ENCODE peak calls at places on chromosomes 6 and 20, in four cellular contexts. One of them, this sample, is unnamed.

GRCh38 chr6:75334266-75335040 is 49.9 kb upstream of the TMEM30A start:
- DNase-seq in hepatocyte: peak; percentile 29
- DNase-seq in esophagus muscularis mucosa: no peak
- DNase-seq in tibial artery: no peak
- DNase-seq in this sample: no peak

GRCh38 chr20:47297746-47298145 is 58.8 kb downstream of the ZMYND8 start:
- DNase-seq in hepatocyte: no peak
- DNase-seq in esophagus muscularis mucosa: no peak
- DNase-seq in tibial artery: no peak
- DNase-seq in this sample: no peak

GRCh38 chr6:156601821-156602301 is 175.3 kb upstream of the ARID1B start:
- DNase-seq in hepatocyte: no peak
- DNase-seq in esophagus muscularis mucosa: peak; percentile 68
- DNase-seq in tibial artery: no peak
- DNase-seq in this sample: no peak

GRCh38 chr20:47272893-47273590 is 83.5 kb downstream of the ZMYND8 start:
- DNase-seq in hepatocyte: peak; percentile 82
- DNase-seq in esophagus muscularis mucosa: no peak
- DNase-seq in tibial artery: peak; percentile 60
- DNase-seq in this sample: peak; percentile 90

GRCh38 chr20:36818831-36819230 is 45.3 kb upstream of the DSN1 start:
- DNase-seq in hepatocyte: no peak
- DNase-seq in esophagus muscularis mucosa: no peak
- DNase-seq in tibial artery: no peak
- DNase-seq in this sample: no peak

GRCh38 chr20:58073945-58074920 is 154.2 kb downstream of the ANKRD60 start:
- DNase-seq in hepatocyte: no peak
- DNase-seq in esophagus muscularis mucosa: peak; percentile 92
- DNase-seq in tibial artery: no peak
- DNase-seq in this sample: no peak

GRCh38 chr6:152401978-152402377 is 235.2 kb downstream of the SYNE1 start:
- DNase-seq in hepatocyte: no peak
- DNase-seq in esophagus muscularis mucosa: no peak
- DNase-seq in tibial artery: no peak
- DNase-seq in this sample: no peak

GRCh38 chr20:20737158-20737557 is 24.7 kb upstream of the RALGAPA2 start:
- DNase-seq in hepatocyte: no peak
- DNase-seq in esophagus muscularis mucosa: peak; percentile 75
- DNase-seq in tibial artery: no peak
- DNase-seq in this sample: no peak

GRCh38 chr20:60117040-60117439 is 158.8 kb downstream of the CDH26 start:
- DNase-seq in hepatocyte: no peak
- DNase-seq in esophagus muscularis mucosa: no peak
- DNase-seq in tibial artery: no peak
- DNase-seq in this sample: peak; percentile 32

GRCh38 chr6:52551483-52552277 is 25.2 kb downstream of the TRAM2 start:
- DNase-seq in hepatocyte: peak; percentile 60
- DNase-seq in esophagus muscularis mucosa: no peak
- DNase-seq in tibial artery: peak; percentile 89
- DNase-seq in this sample: peak; percentile 88

GRCh38 chr20:23039885-23040508 is 4.9 kb downstream of the SSTR4 start:
- DNase-seq in hepatocyte: peak; percentile 61
- DNase-seq in esophagus muscularis mucosa: no peak
- DNase-seq in tibial artery: no peak
- DNase-seq in this sample: no peak

GRCh38 chr6:26158581-26159416 is 71.6 kb downstream of the HFE start:
- DNase-seq in hepatocyte: peak; percentile 66
- DNase-seq in esophagus muscularis mucosa: no peak
- DNase-seq in tibial artery: peak; percentile 78
- DNase-seq in this sample: peak; percentile 37

GRCh38 chr20:52209154-52209571 is 17.6 kb upstream of the ZFP64 start:
- DNase-seq in hepatocyte: no peak
- DNase-seq in esophagus muscularis mucosa: peak; percentile 90
- DNase-seq in tibial artery: no peak
- DNase-seq in this sample: no peak

GRCh38 chr6:122663981-122664380 is 53.8 kb downstream of the PKIB start:
- DNase-seq in hepatocyte: no peak
- DNase-seq in esophagus muscularis mucosa: no peak
- DNase-seq in tibial artery: no peak
- DNase-seq in this sample: peak; percentile 48

GRCh38 chr20:59515013-59515905 is 89.1 kb upstream of the PHACTR3 start:
- DNase-seq in hepatocyte: peak; percentile 91
- DNase-seq in esophagus muscularis mucosa: peak; percentile 92
- DNase-seq in tibial artery: no peak
- DNase-seq in this sample: peak; percentile 90

GRCh38 chr6:128738112-128738511 is 144.8 kb upstream of the LAMA2 start:
- DNase-seq in hepatocyte: peak; percentile 49
- DNase-seq in esophagus muscularis mucosa: no peak
- DNase-seq in tibial artery: no peak
- DNase-seq in this sample: no peak

GRCh38 chr20:53146201-53146891 is 174.2 kb downstream of the TSHZ2 start:
- DNase-seq in hepatocyte: no peak
- DNase-seq in esophagus muscularis mucosa: no peak
- DNase-seq in tibial artery: no peak
- DNase-seq in this sample: no peak

GRCh38 chr6:320351-321157 is 28.3 kb downstream of the DUSP22 start:
- DNase-seq in hepatocyte: no peak
- DNase-seq in esophagus muscularis mucosa: no peak
- DNase-seq in tibial artery: no peak
- DNase-seq in this sample: no peak

GRCh38 chr20:31446084-31446819 is 5.8 kb downstream of the DEFB123 start:
- DNase-seq in hepatocyte: no peak
- DNase-seq in esophagus muscularis mucosa: no peak
- DNase-seq in tibial artery: no peak
- DNase-seq in this sample: no peak

GRCh38 chr6:78999737-79000136 is 78.3 kb downstream of the PHIP start:
- DNase-seq in hepatocyte: no peak
- DNase-seq in esophagus muscularis mucosa: no peak
- DNase-seq in tibial artery: no peak
- DNase-seq in this sample: no peak

GRCh38 chr6:14079433-14079832 is 38.1 kb upstream of the CD83 start:
- DNase-seq in hepatocyte: no peak
- DNase-seq in esophagus muscularis mucosa: no peak
- DNase-seq in tibial artery: no peak
- DNase-seq in this sample: peak; percentile 46

GRCh38 chr6:44076366-44077200 is 50.7 kb downstream of the MRPL14 start:
- DNase-seq in hepatocyte: peak; percentile 81
- DNase-seq in esophagus muscularis mucosa: no peak
- DNase-seq in tibial artery: peak; percentile 84
- DNase-seq in this sample: no peak

GRCh38 chr6:111987295-111987694 is 66.6 kb upstream of the CCN6 start:
- DNase-seq in hepatocyte: no peak
- DNase-seq in esophagus muscularis mucosa: no peak
- DNase-seq in tibial artery: no peak
- DNase-seq in this sample: no peak

GRCh38 chr6:75101896-75102680 is 103.8 kb downstream of the COL12A1 start:
- DNase-seq in hepatocyte: no peak
- DNase-seq in esophagus muscularis mucosa: no peak
- DNase-seq in tibial artery: no peak
- DNase-seq in this sample: no peak

GRCh38 chr20:24534282-24534681 is 64.9 kb downstream of the SYNDIG1 start:
- DNase-seq in hepatocyte: no peak
- DNase-seq in esophagus muscularis mucosa: no peak
- DNase-seq in tibial artery: no peak
- DNase-seq in this sample: no peak

GRCh38 chr20:20712004-20712473 is 405 bp downstream of the RALGAPA2 start:
- DNase-seq in hepatocyte: peak; percentile 57
- DNase-seq in esophagus muscularis mucosa: no peak
- DNase-seq in tibial artery: no peak
- DNase-seq in this sample: peak; percentile 20

GRCh38 chr6:52535711-52536423 is 41.0 kb downstream of the TRAM2 start:
- DNase-seq in hepatocyte: no peak
- DNase-seq in esophagus muscularis mucosa: no peak
- DNase-seq in tibial artery: no peak
- DNase-seq in this sample: no peak

GRCh38 chr6:51702851-51703250 is 384.6 kb downstream of the PKHD1 start:
- DNase-seq in hepatocyte: no peak
- DNase-seq in esophagus muscularis mucosa: no peak
- DNase-seq in tibial artery: no peak
- DNase-seq in this sample: no peak

GRCh38 chr6:38432479-38432878 is 207.2 kb downstream of the BTBD9 start:
- DNase-seq in hepatocyte: no peak
- DNase-seq in esophagus muscularis mucosa: no peak
- DNase-seq in tibial artery: no peak
- DNase-seq in this sample: no peak

GRCh38 chr6:34648808-34649207 is 47.8 kb downstream of the ILRUN start:
- DNase-seq in hepatocyte: no peak
- DNase-seq in esophagus muscularis mucosa: no peak
- DNase-seq in tibial artery: no peak
- DNase-seq in this sample: no peak

GRCh38 chr6:102154176-102154575 is 760.7 kb downstream of the GRIK2 start:
- DNase-seq in hepatocyte: no peak
- DNase-seq in esophagus muscularis mucosa: no peak
- DNase-seq in tibial artery: no peak
- DNase-seq in this sample: no peak

GRCh38 chr6:14661188-14661587 is 543.6 kb downstream of the CD83 start:
- DNase-seq in hepatocyte: peak; percentile 46
- DNase-seq in esophagus muscularis mucosa: no peak
- DNase-seq in tibial artery: no peak
- DNase-seq in this sample: no peak

GRCh38 chr6:147509900-147510299 is 1.4 kb downstream of the SAMD5 start:
- DNase-seq in hepatocyte: peak; percentile 70
- DNase-seq in esophagus muscularis mucosa: no peak
- DNase-seq in tibial artery: no peak
- DNase-seq in this sample: peak; percentile 35
- H3K27me3 ChIP-seq in hepatocyte: no peaks in the 10 kb centered on the region
- H3K27me3 ChIP-seq in esophagus muscularis mucosa: peaks cover 21% of the 10 kb centered on the region
- H3K27me3 ChIP-seq in tibial artery: no peaks in the 10 kb centered on the region
- H3K27me3 ChIP-seq in this sample: no peaks in the 10 kb centered on the region

GRCh38 chr6:109023348-109023925 is 71.2 kb downstream of the SESN1 start:
- DNase-seq in hepatocyte: no peak
- DNase-seq in esophagus muscularis mucosa: no peak
- DNase-seq in tibial artery: no peak
- DNase-seq in this sample: no peak
- H3K36me3 ChIP-seq in hepatocyte: no peaks in the 10 kb centered on the region
- H3K36me3 ChIP-seq in esophagus muscularis mucosa: no peaks in the 10 kb centered on the region
- H3K36me3 ChIP-seq in tibial artery: no peaks in the 10 kb centered on the region
- H3K36me3 ChIP-seq in this sample: no peaks in the 10 kb centered on the region

GRCh38 chr6:10535198-10535597 is 14.0 kb downstream of the GCNT2 start:
- DNase-seq in hepatocyte: no peak
- DNase-seq in esophagus muscularis mucosa: no peak
- DNase-seq in tibial artery: no peak
- DNase-seq in this sample: no peak
- H3K4me1 ChIP-seq in hepatocyte: no peaks in the 10 kb centered on the region
- H3K4me1 ChIP-seq in esophagus muscularis mucosa: peaks cover 20% of the 10 kb centered on the region
- H3K4me1 ChIP-seq in tibial artery: no peaks in the 10 kb centered on the region
- H3K4me1 ChIP-seq in this sample: no peaks in the 10 kb centered on the region

GRCh38 chr6:54689620-54690019 is 157.0 kb upstream of the FAM83B start:
- DNase-seq in hepatocyte: no peak
- DNase-seq in esophagus muscularis mucosa: no peak
- DNase-seq in tibial artery: no peak
- DNase-seq in this sample: no peak
- H3K27me3 ChIP-seq in hepatocyte: no peaks in the 10 kb centered on the region
- H3K27me3 ChIP-seq in esophagus muscularis mucosa: no peaks in the 10 kb centered on the region
- H3K27me3 ChIP-seq in tibial artery: no peaks in the 10 kb centered on the region
- H3K27me3 ChIP-seq in this sample: no peaks in the 10 kb centered on the region

DNA sequence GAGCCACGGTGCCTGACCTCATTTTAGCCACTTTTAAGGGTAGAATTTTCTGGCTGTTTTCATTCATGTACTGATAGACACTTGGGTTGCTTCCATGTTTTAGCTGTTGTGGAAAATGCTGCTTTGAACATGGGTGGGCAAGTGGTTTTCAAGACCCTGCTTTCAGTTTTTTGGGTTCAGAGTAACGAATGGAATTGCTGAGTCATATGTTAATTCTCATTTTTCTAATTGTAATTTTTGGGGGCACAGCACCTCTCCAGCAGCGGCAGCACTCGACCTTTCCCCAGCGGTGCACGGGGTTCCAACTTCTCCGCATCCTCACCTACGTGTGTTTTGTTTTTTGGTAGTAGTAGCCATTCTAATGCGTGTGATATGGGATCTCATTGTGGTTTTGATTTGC is 5.4 kb downstream of the NQO2 start:
- DNase-seq in hepatocyte: no peak
- DNase-seq in esophagus muscularis mucosa: no peak
- DNase-seq in tibial artery: no peak
- DNase-seq in this sample: no peak
- H3K36me3 ChIP-seq in hepatocyte: no peaks in the 10 kb centered on the region
- H3K36me3 ChIP-seq in esophagus muscularis mucosa: peaks cover 41% of the 10 kb centered on the region
- H3K36me3 ChIP-seq in tibial artery: peaks cover 62% of the 10 kb centered on the region
- H3K36me3 ChIP-seq in this sample: peaks cover 2% of the 10 kb centered on the region

GRCh38 chr20:61280217-61280980 is 28.3 kb downstream of the CDH4 start:
- DNase-seq in hepatocyte: no peak
- DNase-seq in esophagus muscularis mucosa: no peak
- DNase-seq in tibial artery: no peak
- DNase-seq in this sample: no peak

GRCh38 chr20:61279621-61280150 is 27.6 kb downstream of the CDH4 start:
- DNase-seq in hepatocyte: no peak
- DNase-seq in esophagus muscularis mucosa: no peak
- DNase-seq in tibial artery: no peak
- DNase-seq in this sample: no peak

GRCh38 chr20:61274326-61274725 is 22.3 kb downstream of the CDH4 start:
- DNase-seq in hepatocyte: no peak
- DNase-seq in esophagus muscularis mucosa: no peak
- DNase-seq in tibial artery: no peak
- DNase-seq in this sample: no peak

GRCh38 chr20:61281286-61281795 is 29.3 kb downstream of the CDH4 start:
- DNase-seq in hepatocyte: no peak
- DNase-seq in esophagus muscularis mucosa: no peak
- DNase-seq in tibial artery: no peak
- DNase-seq in this sample: no peak

GRCh38 chr20:61278296-61278695 is 26.2 kb downstream of the CDH4 start:
- DNase-seq in hepatocyte: no peak
- DNase-seq in esophagus muscularis mucosa: no peak
- DNase-seq in tibial artery: no peak
- DNase-seq in this sample: no peak
- H3K4me1 ChIP-seq in hepatocyte: no peaks in the 10 kb centered on the region
- H3K4me1 ChIP-seq in esophagus muscularis mucosa: no peaks in the 10 kb centered on the region
- H3K4me1 ChIP-seq in tibial artery: no peaks in the 10 kb centered on the region
- H3K4me1 ChIP-seq in this sample: no peaks in the 10 kb centered on the region

GRCh38 chr20:40677343-40677924 is 11.6 kb downstream of the MAFB start:
- DNase-seq in hepatocyte: no peak
- DNase-seq in esophagus muscularis mucosa: no peak
- DNase-seq in tibial artery: no peak
- DNase-seq in this sample: no peak

GRCh38 chr20:40676870-40677269 is 12.2 kb downstream of the MAFB start:
- DNase-seq in hepatocyte: no peak
- DNase-seq in esophagus muscularis mucosa: no peak
- DNase-seq in tibial artery: no peak
- DNase-seq in this sample: no peak

GRCh38 chr20:40676466-40676865 is 12.6 kb downstream of the MAFB start:
- DNase-seq in hepatocyte: no peak
- DNase-seq in esophagus muscularis mucosa: no peak
- DNase-seq in tibial artery: no peak
- DNase-seq in this sample: no peak

GRCh38 chr20:40679119-40679637 is 9.9 kb downstream of the MAFB start:
- DNase-seq in hepatocyte: no peak
- DNase-seq in esophagus muscularis mucosa: no peak
- DNase-seq in tibial artery: no peak
- DNase-seq in this sample: no peak

GRCh38 chr20:40678286-40678835 is 10.7 kb downstream of the MAFB start:
- DNase-seq in hepatocyte: no peak
- DNase-seq in esophagus muscularis mucosa: no peak
- DNase-seq in tibial artery: no peak
- DNase-seq in this sample: no peak
- H3K27me3 ChIP-seq in hepatocyte: peaks cover 49% of the 10 kb centered on the region
- H3K27me3 ChIP-seq in esophagus muscularis mucosa: no peaks in the 10 kb centered on the region
- H3K27me3 ChIP-seq in tibial artery: no peaks in the 10 kb centered on the region
- H3K27me3 ChIP-seq in this sample: peaks cover 7% of the 10 kb centered on the region

This sample was measured in SJCRH30.